ENCODE peak calls at places on chromosome 6, in five cellular contexts. One of them, this sample, is unnamed.

GRCh38 chr6:144265390-144265789 is 19.7 kb upstream of the UTRN start:
- DNase-seq in mammary epithelial cell: no peak
- DNase-seq in A549: peak; percentile 31
- DNase-seq in cardiac muscle cell: peak; percentile 57
- DNase-seq in heart left ventricle: no peak
- DNase-seq in this sample: peak; percentile 47

GRCh38 chr6:90415178-90415577 is 118.5 kb upstream of the BACH2 start:
- DNase-seq in A549: no peak
- DNase-seq in heart left ventricle: no peak
- DNase-seq in cardiac muscle cell: no peak
- DNase-seq in mammary epithelial cell: no peak
- DNase-seq in this sample: no peak

GRCh38 chr6:137006056-137006455 is 38.7 kb downstream of the IL20RA start:
- DNase-seq in mammary epithelial cell: no peak
- DNase-seq in cardiac muscle cell: no peak
- DNase-seq in heart left ventricle: no peak
- DNase-seq in A549: no peak
- DNase-seq in this sample: no peak

GRCh38 chr6:124203106-124203811 is 399.6 kb downstream of the NKAIN2 start:
- DNase-seq in heart left ventricle: no peak
- DNase-seq in mammary epithelial cell: peak; percentile 85
- DNase-seq in cardiac muscle cell: no peak
- DNase-seq in A549: no peak
- DNase-seq in this sample: peak; percentile 67

GRCh38 chr6:146881228-146882181 is 282.7 kb downstream of the ADGB start:
- DNase-seq in heart left ventricle: no peak
- DNase-seq in mammary epithelial cell: no peak
- DNase-seq in A549: no peak
- DNase-seq in cardiac muscle cell: no peak
- DNase-seq in this sample: no peak

GRCh38 chr6:148761532-148761951 is 14.7 kb downstream of the UST start:
- DNase-seq in mammary epithelial cell: no peak
- DNase-seq in A549: no peak
- DNase-seq in heart left ventricle: no peak
- DNase-seq in cardiac muscle cell: peak; percentile 13
- DNase-seq in this sample: peak; percentile 18

GRCh38 chr6:24743944-24744335 is 25.0 kb upstream of the C6orf62 start:
- DNase-seq in mammary epithelial cell: no peak
- DNase-seq in heart left ventricle: no peak
- DNase-seq in A549: no peak
- DNase-seq in cardiac muscle cell: no peak
- DNase-seq in this sample: no peak

GRCh38 chr6:110541701-110542309 is 65.4 kb upstream of the SLC22A16 start:
- DNase-seq in A549: no peak
- DNase-seq in heart left ventricle: no peak
- DNase-seq in cardiac muscle cell: no peak
- DNase-seq in mammary epithelial cell: no peak
- DNase-seq in this sample: peak; percentile 18

GRCh38 chr6:20092071-20092566 is 120.2 kb downstream of the MBOAT1 start:
- DNase-seq in cardiac muscle cell: peak; percentile 58
- DNase-seq in A549: peak; percentile 16
- DNase-seq in heart left ventricle: no peak
- DNase-seq in mammary epithelial cell: peak; percentile 37
- DNase-seq in this sample: peak; percentile 63

GRCh38 chr6:72825265-72825918 is 203.5 kb downstream of the KCNQ5 start:
- DNase-seq in mammary epithelial cell: peak; percentile 66
- DNase-seq in A549: no peak
- DNase-seq in cardiac muscle cell: no peak
- DNase-seq in heart left ventricle: no peak
- DNase-seq in this sample: peak; percentile 65

GRCh38 chr6:125798734-125799510 is 8.2 kb downstream of the NCOA7 start:
- DNase-seq in mammary epithelial cell: no peak
- DNase-seq in A549: no peak
- DNase-seq in heart left ventricle: no peak
- DNase-seq in cardiac muscle cell: no peak
- DNase-seq in this sample: no peak

GRCh38 chr6:16836186-16836981 is 75.1 kb upstream of the ATXN1 start:
- DNase-seq in A549: no peak
- DNase-seq in cardiac muscle cell: no peak
- DNase-seq in mammary epithelial cell: no peak
- DNase-seq in heart left ventricle: no peak
- DNase-seq in this sample: no peak

GRCh38 chr6:69487688-69488087 is 309.1 kb downstream of the LMBRD1 start:
- DNase-seq in A549: no peak
- DNase-seq in mammary epithelial cell: no peak
- DNase-seq in heart left ventricle: no peak
- DNase-seq in cardiac muscle cell: no peak
- DNase-seq in this sample: no peak

GRCh38 chr6:34190504-34191122 is 44.7 kb upstream of the GRM4 start:
- DNase-seq in A549: no peak
- DNase-seq in heart left ventricle: no peak
- DNase-seq in mammary epithelial cell: no peak
- DNase-seq in cardiac muscle cell: no peak
- DNase-seq in this sample: no peak

GRCh38 chr6:971981-972640 is 279.2 kb upstream of the EXOC2 start:
- DNase-seq in A549: no peak
- DNase-seq in mammary epithelial cell: peak; percentile 16
- DNase-seq in cardiac muscle cell: no peak
- DNase-seq in heart left ventricle: no peak
- DNase-seq in this sample: peak; percentile 55

GRCh38 chr6:151440930-151441329 is 11.0 kb downstream of the RMND1 start:
- DNase-seq in mammary epithelial cell: no peak
- DNase-seq in A549: no peak
- DNase-seq in cardiac muscle cell: no peak
- DNase-seq in heart left ventricle: no peak
- DNase-seq in this sample: peak; percentile 62

GRCh38 chr6:74891358-74891811 is 314.5 kb downstream of the COL12A1 start:
- DNase-seq in cardiac muscle cell: no peak
- DNase-seq in mammary epithelial cell: no peak
- DNase-seq in heart left ventricle: peak; percentile 22
- DNase-seq in A549: no peak
- DNase-seq in this sample: peak; percentile 86

GRCh38 chr6:68313911-68314310 is 321.2 kb upstream of the ADGRB3 start:
- DNase-seq in cardiac muscle cell: peak; percentile 4
- DNase-seq in A549: no peak
- DNase-seq in heart left ventricle: no peak
- DNase-seq in mammary epithelial cell: no peak
- DNase-seq in this sample: peak; percentile 15

GRCh38 chr6:18586133-18586532 is 199.0 kb downstream of the RNF144B start:
- DNase-seq in mammary epithelial cell: no peak
- DNase-seq in A549: no peak
- DNase-seq in heart left ventricle: no peak
- DNase-seq in cardiac muscle cell: no peak
- DNase-seq in this sample: no peak

GRCh38 chr6:128311944-128312570 is 208.3 kb downstream of the PTPRK start:
- DNase-seq in A549: no peak
- DNase-seq in mammary epithelial cell: no peak
- DNase-seq in cardiac muscle cell: no peak
- DNase-seq in heart left ventricle: no peak
- DNase-seq in this sample: no peak

GRCh38 chr6:44967481-44967880 is 360.6 kb upstream of the RUNX2 start:
- DNase-seq in cardiac muscle cell: no peak
- DNase-seq in heart left ventricle: no peak
- DNase-seq in mammary epithelial cell: peak; percentile 7
- DNase-seq in A549: no peak
- DNase-seq in this sample: peak; percentile 15

GRCh38 chr6:6003334-6004146 is 3.2 kb downstream of the NRN1 start:
- DNase-seq in heart left ventricle: no peak
- DNase-seq in A549: no peak
- DNase-seq in cardiac muscle cell: peak; percentile 56
- DNase-seq in mammary epithelial cell: peak; percentile 38
- DNase-seq in this sample: peak; percentile 62

GRCh38 chr6:332671-333070 is 40.4 kb downstream of the DUSP22 start:
- DNase-seq in cardiac muscle cell: no peak
- DNase-seq in A549: no peak
- DNase-seq in heart left ventricle: no peak
- DNase-seq in mammary epithelial cell: peak; percentile 20
- DNase-seq in this sample: peak; percentile 89

GRCh38 chr6:34894693-34895092 is 5.6 kb downstream of the ANKS1A start:
- DNase-seq in heart left ventricle: no peak
- DNase-seq in cardiac muscle cell: no peak
- DNase-seq in mammary epithelial cell: no peak
- DNase-seq in A549: no peak
- DNase-seq in this sample: no peak

GRCh38 chr6:52995913-52996685 is 1.0 kb upstream of the GSTA4 start:
- DNase-seq in cardiac muscle cell: peak; percentile 73
- DNase-seq in mammary epithelial cell: peak; percentile 81
- DNase-seq in A549: peak; percentile 13
- DNase-seq in heart left ventricle: peak; percentile 44
- DNase-seq in this sample: peak; percentile 88

GRCh38 chr6:41092421-41093140 is 19.8 kb downstream of the NFYA start:
- DNase-seq in heart left ventricle: no peak
- DNase-seq in A549: peak; percentile 7
- DNase-seq in mammary epithelial cell: peak; percentile 31
- DNase-seq in cardiac muscle cell: peak; percentile 12
- DNase-seq in this sample: peak; percentile 44

GRCh38 chr6:158706369-158706982 is 56.6 kb downstream of the SYTL3 start:
- DNase-seq in cardiac muscle cell: peak; percentile 66
- DNase-seq in mammary epithelial cell: peak; percentile 33
- DNase-seq in A549: peak; percentile 73
- DNase-seq in heart left ventricle: peak; percentile 49
- DNase-seq in this sample: peak; percentile 65

GRCh38 chr6:148335582-148335981 is 7.1 kb upstream of the SASH1 start:
- DNase-seq in cardiac muscle cell: no peak
- DNase-seq in A549: peak; percentile 25
- DNase-seq in mammary epithelial cell: peak; percentile 68
- DNase-seq in heart left ventricle: no peak
- DNase-seq in this sample: no peak

GRCh38 chr6:83633609-83634008 is 75.3 kb downstream of the SNAP91 start:
- DNase-seq in heart left ventricle: no peak
- DNase-seq in cardiac muscle cell: no peak
- DNase-seq in mammary epithelial cell: no peak
- DNase-seq in A549: no peak
- DNase-seq in this sample: no peak

GRCh38 chr6:11013671-11014070 is 30.4 kb downstream of the ELOVL2 start:
- DNase-seq in cardiac muscle cell: no peak
- DNase-seq in heart left ventricle: no peak
- DNase-seq in mammary epithelial cell: no peak
- DNase-seq in A549: no peak
- DNase-seq in this sample: no peak

GRCh38 chr6:39801456-39802251 is 9.5 kb downstream of the DAAM2 start:
- DNase-seq in cardiac muscle cell: no peak
- DNase-seq in heart left ventricle: no peak
- DNase-seq in mammary epithelial cell: no peak
- DNase-seq in A549: no peak
- DNase-seq in this sample: no peak

GRCh38 chr6:149184523-149184922 is 133.0 kb upstream of the TAB2 start:
- DNase-seq in A549: no peak
- DNase-seq in cardiac muscle cell: no peak
- DNase-seq in mammary epithelial cell: no peak
- DNase-seq in heart left ventricle: no peak
- DNase-seq in this sample: no peak

GRCh38 chr6:3751730-3752537 is 421 bp upstream of the PXDC1 start:
- DNase-seq in cardiac muscle cell: peak; percentile 92
- DNase-seq in A549: peak; percentile 81
- DNase-seq in mammary epithelial cell: peak; percentile 78
- DNase-seq in heart left ventricle: peak; percentile 91
- DNase-seq in this sample: peak; percentile 87
- TF ChIP-seq CTCF in cardiac muscle cell: peak; percentile 41
- TF ChIP-seq CTCF in A549: peak; percentile 10
- TF ChIP-seq CTCF in mammary epithelial cell: no peak
- TF ChIP-seq CTCF in heart left ventricle: peak; percentile 17
- TF ChIP-seq CTCF in this sample: peak; percentile 1

GRCh38 chr6:111798281-111798725 is 74.9 kb downstream of the FYN start:
- DNase-seq in A549: no peak
- DNase-seq in mammary epithelial cell: no peak
- DNase-seq in heart left ventricle: no peak
- DNase-seq in cardiac muscle cell: no peak
- DNase-seq in this sample: no peak

GRCh38 chr6:111800821-111801220 is 72.4 kb downstream of the FYN start:
- DNase-seq in heart left ventricle: no peak
- DNase-seq in mammary epithelial cell: no peak
- DNase-seq in A549: no peak
- DNase-seq in cardiac muscle cell: no peak
- DNase-seq in this sample: peak; percentile 32

GRCh38 chr6:111800468-111800760 is 72.8 kb downstream of the FYN start:
- DNase-seq in mammary epithelial cell: no peak
- DNase-seq in heart left ventricle: no peak
- DNase-seq in A549: no peak
- DNase-seq in cardiac muscle cell: no peak
- DNase-seq in this sample: no peak

GRCh38 chr6:111802720-111803119 is 70.5 kb downstream of the FYN start:
- DNase-seq in heart left ventricle: no peak
- DNase-seq in A549: no peak
- DNase-seq in cardiac muscle cell: no peak
- DNase-seq in mammary epithelial cell: no peak
- DNase-seq in this sample: no peak

DNA sequence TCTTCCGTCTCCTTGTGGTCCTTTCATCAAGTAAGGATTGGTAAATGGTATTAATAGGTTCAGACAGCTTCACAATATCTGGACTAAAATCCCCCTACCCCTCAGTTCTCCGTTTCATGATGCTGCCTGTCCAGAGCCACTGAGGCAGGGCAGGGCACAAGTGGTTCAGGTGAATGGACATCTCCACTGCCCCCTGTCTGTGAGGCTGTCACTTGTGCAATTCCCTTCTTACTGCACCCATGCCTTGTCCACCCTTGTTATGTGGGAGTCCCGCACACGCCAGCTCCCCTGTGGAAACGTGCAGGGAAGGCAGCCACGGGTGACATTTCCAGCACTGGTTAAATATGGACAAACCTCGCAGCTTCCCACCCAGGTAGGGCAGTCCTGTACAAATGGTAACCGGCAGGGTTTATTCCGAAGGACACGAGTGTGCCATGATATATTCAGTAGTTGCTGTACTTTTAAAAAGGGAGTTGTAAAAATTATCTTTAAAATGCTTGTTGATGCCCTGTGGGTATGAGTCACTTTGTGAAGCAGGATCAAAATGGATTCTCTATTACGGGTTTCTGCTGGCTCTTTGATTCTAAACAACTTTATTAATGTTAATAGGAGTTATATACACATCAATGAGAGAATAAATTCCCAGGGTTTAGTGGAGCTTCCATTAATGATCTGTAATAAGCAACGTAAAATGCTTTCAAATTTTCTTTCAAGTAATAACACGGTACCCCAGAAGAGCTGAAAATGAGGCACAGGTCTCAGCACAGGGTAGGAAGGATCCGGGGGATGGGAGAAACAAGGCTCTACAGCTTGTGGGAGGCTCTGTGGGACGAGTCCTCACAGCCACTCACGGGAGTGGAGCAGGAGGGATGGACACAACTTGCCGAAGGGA is 73.4 kb downstream of the FYN start:
- DNase-seq in A549: no peak
- DNase-seq in heart left ventricle: no peak
- DNase-seq in mammary epithelial cell: no peak
- DNase-seq in cardiac muscle cell: no peak
- DNase-seq in this sample: no peak
- TF ChIP-seq CTCF in A549: no peak
- TF ChIP-seq CTCF in heart left ventricle: no peak
- TF ChIP-seq CTCF in mammary epithelial cell: no peak
- TF ChIP-seq CTCF in cardiac muscle cell: peak; percentile 4
- TF ChIP-seq CTCF in this sample: peak; percentile 6

GRCh38 chr6:168711049-168711640 is 270.2 kb downstream of the SMOC2 start:
- DNase-seq in mammary epithelial cell: no peak
- DNase-seq in cardiac muscle cell: no peak
- DNase-seq in A549: no peak
- DNase-seq in heart left ventricle: no peak
- DNase-seq in this sample: peak; percentile 5
- TF ChIP-seq CTCF in mammary epithelial cell: no peak
- TF ChIP-seq CTCF in cardiac muscle cell: peak; percentile 52
- TF ChIP-seq CTCF in A549: no peak
- TF ChIP-seq CTCF in heart left ventricle: no peak
- TF ChIP-seq CTCF in this sample: peak; percentile 44

GRCh38 chr6:105363100-105363754 is 39.7 kb downstream of the PREP start:
- DNase-seq in heart left ventricle: no peak
- DNase-seq in A549: no peak
- DNase-seq in cardiac muscle cell: peak; percentile 46
- DNase-seq in mammary epithelial cell: peak; percentile 33
- DNase-seq in this sample: peak; percentile 59
- TF ChIP-seq CTCF in heart left ventricle: no peak
- TF ChIP-seq CTCF in A549: peak; percentile 54
- TF ChIP-seq CTCF in cardiac muscle cell: peak; percentile 51
- TF ChIP-seq CTCF in mammary epithelial cell: peak; percentile 49
- TF ChIP-seq CTCF in this sample: peak; percentile 55